ENCODE peak calls at places on chromosome 22, in four cellular contexts. A is dorsolateral prefrontal cortex, W is kidney epithelial cell, Z is gastrocnemius medialis. R is an unnamed sample. For H3K27me3, the result is how much of the 10 kb centered on the place peaks cover.

GRCh38 chr22:22122348-22123117 is 122.1 kb upstream of the VPREB1 start:
- DNase-seq in A (no peak), W (no peak), Z (no peak), R (no peak)

GRCh38 chr22:20918663-20919220 is 1.5 kb downstream of the CRKL start:
- DNase-seq in A (no peak), W (no peak), Z (no peak), R (no peak)

GRCh38 chr22:24994070-24994763 is 41.7 kb downstream of the KIAA1671 start:
- DNase-seq in Z (no peak), A (no peak), W (no peak), R (no peak)

GRCh38 chr22:38996105-38996504 is 14.0 kb downstream of the APOBEC3B start:
- DNase-seq in Z (no peak), A (no peak), W (no peak), R (no peak)

GRCh38 chr22:24270556-24271405 is at the start of gene SPECC1L:
- DNase-seq in W (peak), Z (peak), A (peak), R (peak)

GRCh38 chr22:30694638-30695350 is at the start of gene OSBP2:
- DNase-seq in Z (peak), W (no peak), A (peak), R (no peak)

GRCh38 chr22:45929649-45930048 is 47.3 kb downstream of the WNT7B start:
- DNase-seq in Z (no peak), A (no peak), W (no peak), R (no peak)

GRCh38 chr22:24141586-24141985 is 39.7 kb upstream of the SUSD2 start:
- DNase-seq in W (no peak), A (no peak), Z (no peak), R (no peak)

GRCh38 chr22:43423046-43423445 is 11.2 kb downstream of the MPPED1 start:
- DNase-seq in Z (no peak), W (no peak), A (no peak), R (no peak)

GRCh38 chr22:43419371-43420080 is 7.7 kb downstream of the MPPED1 start:
- DNase-seq in A (no peak), Z (no peak), W (no peak), R (no peak)

GRCh38 chr22:43418079-43418825 is 6.4 kb downstream of the MPPED1 start:
- DNase-seq in A (peak), Z (no peak), W (no peak), R (no peak)

GRCh38 chr22:43421914-43422615 is 10.3 kb downstream of the MPPED1 start:
- DNase-seq in A (no peak), W (no peak), Z (no peak), R (no peak)

GRCh38 chr22:43420991-43421665 is 9.3 kb downstream of the MPPED1 start:
- DNase-seq in Z (no peak), A (peak), W (no peak), R (no peak)
- H3K27me3 ChIP-seq in Z (under half), A (under half), W (under half), R (under half)

GRCh38 chr22:50044485-50045143 is 13.5 kb downstream of the TTLL8 start:
- DNase-seq in Z (no peak), A (no peak), W (no peak), R (no peak)
- H3K27me3 ChIP-seq in Z (under half), A (under half), W (under half), R (under half)

GRCh38 chr22:19151329-19152191 is 1.5 kb upstream of the GSC2 start:
- DNase-seq in Z (no peak), A (no peak), W (no peak), R (no peak)
- H3K27me3 ChIP-seq in Z (half or more), A (under half), W (half or more), R (under half)

DNA sequence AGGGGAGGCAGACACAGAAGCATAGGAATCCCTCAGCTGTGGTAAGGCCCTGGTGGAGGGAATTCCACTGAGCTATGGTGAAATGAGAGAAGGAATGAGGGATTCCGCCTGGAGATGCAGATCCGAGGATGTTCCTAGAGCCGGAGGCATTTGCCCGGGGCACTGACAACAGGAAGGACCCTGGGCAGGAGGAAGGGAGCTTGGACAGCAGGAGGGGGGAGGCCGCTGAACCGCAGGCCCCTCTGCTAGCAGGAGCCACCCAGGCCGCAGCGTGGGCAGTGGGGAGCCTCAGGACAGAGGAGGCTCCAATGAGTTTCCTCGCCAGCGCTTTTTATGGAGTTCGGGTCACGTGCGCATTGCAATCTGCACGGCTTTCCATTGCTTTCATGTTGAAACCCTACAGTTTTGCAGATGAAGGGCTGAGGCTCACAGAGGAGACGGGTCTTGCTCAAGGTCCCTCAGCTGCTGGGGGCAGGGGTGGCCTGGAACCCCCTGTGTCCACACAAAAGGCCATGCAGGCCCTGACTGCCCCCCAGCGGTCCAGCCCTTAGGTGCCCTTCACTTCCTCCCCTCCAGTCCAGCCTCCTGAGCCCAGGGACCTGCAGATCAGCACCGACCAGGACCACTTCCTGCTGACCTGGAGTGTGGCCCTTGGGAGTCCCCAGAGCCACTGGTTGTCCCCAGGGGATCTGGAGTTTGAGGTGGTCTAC is 15.6 kb downstream of the CSF2RB start:
- DNase-seq in W (no peak), A (no peak), Z (no peak), R (no peak)
- H3K27me3 ChIP-seq in W (under half), A (under half), Z (under half), R (under half)

GRCh38 chr22:37419916-37420655 is 7.2 kb downstream of the ELFN2 start:
- DNase-seq in Z (no peak), W (no peak), A (no peak), R (no peak)

GRCh38 chr22:37417737-37418348 is 9.4 kb downstream of the ELFN2 start:
- DNase-seq in A (no peak), W (no peak), Z (no peak), R (no peak)

GRCh38 chr22:37420656-37421467 is 6.4 kb downstream of the ELFN2 start:
- DNase-seq in W (no peak), A (no peak), Z (peak), R (no peak)

GRCh38 chr22:37418627-37419369 is 8.5 kb downstream of the ELFN2 start:
- DNase-seq in Z (no peak), A (no peak), W (no peak), R (no peak)

GRCh38 chr22:37419370-37419915 is 7.8 kb downstream of the ELFN2 start:
- DNase-seq in Z (no peak), W (no peak), A (no peak), R (no peak)
- H3K27me3 ChIP-seq in Z (under half), W (under half), A (under half), R (under half)

DNA sequence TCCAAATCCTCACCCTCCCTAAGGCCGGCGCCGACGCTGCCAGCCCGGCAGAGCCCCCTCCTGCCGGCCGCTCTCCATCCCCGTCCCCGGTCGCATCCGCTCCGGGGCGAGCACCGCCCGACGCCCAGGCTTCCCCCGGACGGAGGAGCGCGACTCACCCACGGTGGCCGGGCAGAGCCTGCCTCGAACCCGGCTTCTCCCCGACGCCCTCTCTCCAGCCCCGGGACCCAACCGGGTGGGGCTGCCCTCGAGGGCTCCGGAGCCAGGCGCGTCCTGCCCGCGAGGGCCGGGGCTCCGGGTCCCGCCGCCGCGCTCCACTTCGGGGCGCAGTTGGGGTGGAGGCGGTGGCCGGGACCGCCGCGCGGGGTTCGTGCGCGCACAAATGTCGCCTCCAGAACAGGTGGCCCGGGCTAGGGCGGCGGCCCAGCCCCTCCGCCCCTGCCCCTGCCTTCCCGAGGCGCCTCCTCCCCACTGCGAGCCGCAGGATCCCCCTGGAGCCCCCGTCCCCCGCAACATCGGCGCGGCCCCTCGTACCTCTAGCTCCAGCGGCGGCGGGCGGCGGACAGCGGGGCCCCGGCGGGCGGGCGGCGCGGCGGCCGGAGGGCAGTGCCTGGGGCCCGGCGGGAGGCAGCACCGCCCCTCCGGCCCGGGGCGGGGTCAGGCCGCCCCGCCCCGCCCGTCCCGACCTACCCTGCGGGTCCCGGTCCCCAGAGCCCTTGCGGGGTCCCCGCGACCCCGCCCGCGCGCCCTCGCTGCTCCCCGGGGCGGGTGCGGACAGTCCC is at the start of gene A4GALT:
- DNase-seq in W (no peak), Z (no peak), A (no peak), R (no peak)
- H3K27me3 ChIP-seq in W (under half), Z (under half), A (under half), R (under half)

GRCh38 chr22:26952654-26953379 is 295.4 kb downstream of the MIAT start:
- DNase-seq in Z (no peak), A (no peak), W (no peak), R (no peak)

GRCh38 chr22:26958378-26958777 is 301.0 kb downstream of the MIAT start:
- DNase-seq in W (no peak), A (no peak), Z (no peak), R (no peak)

GRCh38 chr22:26953380-26953807 is 296.0 kb downstream of the MIAT start:
- DNase-seq in Z (no peak), A (no peak), W (no peak), R (no peak)

GRCh38 chr22:26956346-26956745 is 299.0 kb downstream of the MIAT start:
- DNase-seq in Z (no peak), W (no peak), A (no peak), R (no peak)

GRCh38 chr22:26957176-26957575 is 299.8 kb downstream of the MIAT start:
- DNase-seq in W (no peak), A (no peak), Z (no peak), R (no peak)
- H3K27me3 ChIP-seq in W (under half), A (under half), Z (under half), R (under half)

DNA sequence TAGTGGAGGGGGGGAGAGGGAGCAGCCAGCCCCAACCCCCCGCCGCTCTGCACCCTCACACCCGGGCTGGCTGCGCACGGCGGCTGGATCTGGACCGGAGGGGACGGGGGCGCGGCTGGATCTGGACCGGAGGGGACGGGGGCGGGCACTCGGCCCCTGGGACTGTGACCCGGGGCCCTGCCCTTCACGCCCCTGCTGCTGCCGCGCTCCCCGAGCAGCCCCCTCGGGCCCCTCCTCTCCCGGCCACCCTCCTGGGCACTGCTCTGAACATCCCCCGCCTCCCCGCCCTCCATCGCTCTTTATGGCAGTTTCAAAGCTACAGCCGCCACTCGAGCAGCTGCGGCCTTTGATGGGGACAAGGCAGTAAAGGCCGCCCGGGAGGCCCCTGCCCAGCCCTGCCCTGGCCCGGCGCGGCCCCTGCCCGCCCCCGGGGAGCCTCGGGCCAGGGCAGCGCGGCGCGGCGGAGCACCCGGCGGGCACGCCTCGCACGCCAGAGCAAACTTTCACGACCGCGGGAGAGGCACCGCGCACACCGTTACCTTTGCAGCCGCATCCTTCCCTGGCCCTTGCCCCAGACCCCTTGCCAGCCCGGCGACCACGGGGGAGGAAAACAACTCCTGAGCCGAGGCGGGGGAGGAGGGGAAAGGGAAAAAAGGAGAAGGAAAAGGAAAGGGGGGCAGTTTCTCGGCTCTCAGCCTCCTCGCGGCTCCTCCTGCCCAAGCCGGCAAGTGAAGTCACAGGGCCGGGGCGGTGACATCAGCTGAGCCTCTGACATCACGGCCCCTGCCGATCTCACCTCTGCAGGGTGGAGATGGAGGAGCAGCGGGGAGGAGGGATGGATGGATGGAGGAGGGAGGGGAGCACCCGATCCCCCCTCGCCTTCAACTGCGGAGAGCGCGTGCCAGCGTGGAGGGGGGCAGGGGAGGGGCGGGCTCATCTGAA is 13.1 kb upstream of the TCF20 start:
- DNase-seq in A (no peak), Z (no peak), W (no peak), R (no peak)
- H3K27me3 ChIP-seq in A (under half), Z (under half), W (under half), R (under half)

R was measured in ascending aorta.